ENCODE peak calls at places on chromosome 6, in four cellular contexts. Z is HepG2, U is GM12878, I is K562. S is an unnamed sample.

GRCh38 chr6:124002377-124003081 is 198.9 kb downstream of the NKAIN2 start:
- DNase-seq in U (no peak), Z (no peak), I (no peak), S (no peak)

GRCh38 chr6:106773956-106774629 is 144.7 kb downstream of the QRSL1 start:
- DNase-seq in U (no peak), Z (no peak), I (no peak), S (no peak)

GRCh38 chr6:11341867-11342266 is 109.4 kb upstream of the NEDD9 start:
- DNase-seq in U (no peak), Z (no peak), I (no peak), S (no peak)

GRCh38 chr6:31966997-31967925 is 4.7 kb downstream of the DXO start:
- DNase-seq in U (no peak), I (no peak), Z (no peak), S (no peak)

GRCh38 chr6:147774856-147775255 is 266.4 kb downstream of the SAMD5 start:
- DNase-seq in Z (peak), U (no peak), I (no peak), S (no peak)

GRCh38 chr6:131125431-131125830 is 9.8 kb upstream of the AKAP7 start:
- DNase-seq in Z (no peak), U (no peak), I (no peak), S (no peak)

GRCh38 chr6:116278853-116279231 is 888 bp downstream of the TSPYL1 start:
- DNase-seq in U (no peak), Z (peak), I (no peak), S (no peak)

GRCh38 chr6:136920216-136920857 is 1.8 kb upstream of the SLC35D3 start:
- DNase-seq in Z (no peak), I (no peak), U (no peak), S (no peak)

GRCh38 chr6:56156643-56157042 is 90.7 kb downstream of the COL21A1 start:
- DNase-seq in I (no peak), U (no peak), Z (peak), S (no peak)

GRCh38 chr6:25070547-25071366 is 135.0 kb upstream of the RIPOR2 start:
- DNase-seq in Z (peak), U (peak), I (peak), S (peak)

GRCh38 chr6:166589786-166590574 is 3.5 kb upstream of the RAMACL start:
- DNase-seq in I (no peak), Z (no peak), U (no peak), S (no peak)

GRCh38 chr6:166589334-166589731 is 2.9 kb upstream of the RAMACL start:
- DNase-seq in I (no peak), Z (no peak), U (peak), S (no peak)

GRCh38 chr6:166587631-166588413 is 1.3 kb upstream of the RAMACL start:
- DNase-seq in U (peak), Z (no peak), I (no peak), S (no peak)

GRCh38 chr6:166591026-166591425 is 4.5 kb upstream of the RAMACL start:
- DNase-seq in U (no peak), I (no peak), Z (no peak), S (no peak)

DNA sequence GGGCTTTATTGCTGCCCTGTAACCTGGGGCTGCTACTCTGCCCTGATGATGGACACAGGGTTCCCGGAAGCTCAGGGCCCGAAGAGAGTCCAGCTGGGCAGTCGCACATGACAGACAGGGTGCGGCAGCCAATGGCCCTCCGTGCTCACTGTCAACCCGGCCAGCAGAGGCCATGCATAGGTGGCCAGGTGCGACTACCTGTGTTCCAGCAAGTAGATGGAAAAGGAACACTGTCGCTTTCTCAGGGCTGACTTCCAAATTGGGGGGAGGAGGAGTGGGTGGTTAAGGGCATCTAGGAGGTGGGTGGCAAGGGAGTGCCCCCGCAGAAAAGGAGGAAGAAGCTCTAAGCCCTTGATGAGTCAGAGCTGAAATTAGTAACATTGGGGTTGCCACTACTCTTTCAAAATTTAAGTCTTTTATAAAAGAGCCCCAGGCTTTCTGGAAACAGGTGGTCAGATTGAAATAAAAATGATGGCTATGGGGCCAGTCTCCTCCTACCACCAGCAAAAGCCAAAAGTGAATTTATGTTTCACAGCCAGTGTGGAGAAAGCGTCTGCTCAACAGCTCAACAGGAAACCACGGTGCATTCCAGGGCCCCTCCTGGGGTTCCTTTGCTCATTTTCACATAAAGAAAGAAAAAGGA is 2.3 kb upstream of the RAMACL start:
- DNase-seq in I (no peak), U (peak), Z (no peak), S (no peak)
- TF ChIP-seq CHD4 in I (no peak), U (no peak), Z (no peak), S (no peak)

GRCh38 chr6:43186019-43186418 is 4.0 kb downstream of the CUL9 start:
- DNase-seq in I (no peak), U (no peak), Z (no peak), S (no peak)
- TF ChIP-seq CHD4 in I (no peak), U (no peak), Z (no peak), S (no peak)

DNA sequence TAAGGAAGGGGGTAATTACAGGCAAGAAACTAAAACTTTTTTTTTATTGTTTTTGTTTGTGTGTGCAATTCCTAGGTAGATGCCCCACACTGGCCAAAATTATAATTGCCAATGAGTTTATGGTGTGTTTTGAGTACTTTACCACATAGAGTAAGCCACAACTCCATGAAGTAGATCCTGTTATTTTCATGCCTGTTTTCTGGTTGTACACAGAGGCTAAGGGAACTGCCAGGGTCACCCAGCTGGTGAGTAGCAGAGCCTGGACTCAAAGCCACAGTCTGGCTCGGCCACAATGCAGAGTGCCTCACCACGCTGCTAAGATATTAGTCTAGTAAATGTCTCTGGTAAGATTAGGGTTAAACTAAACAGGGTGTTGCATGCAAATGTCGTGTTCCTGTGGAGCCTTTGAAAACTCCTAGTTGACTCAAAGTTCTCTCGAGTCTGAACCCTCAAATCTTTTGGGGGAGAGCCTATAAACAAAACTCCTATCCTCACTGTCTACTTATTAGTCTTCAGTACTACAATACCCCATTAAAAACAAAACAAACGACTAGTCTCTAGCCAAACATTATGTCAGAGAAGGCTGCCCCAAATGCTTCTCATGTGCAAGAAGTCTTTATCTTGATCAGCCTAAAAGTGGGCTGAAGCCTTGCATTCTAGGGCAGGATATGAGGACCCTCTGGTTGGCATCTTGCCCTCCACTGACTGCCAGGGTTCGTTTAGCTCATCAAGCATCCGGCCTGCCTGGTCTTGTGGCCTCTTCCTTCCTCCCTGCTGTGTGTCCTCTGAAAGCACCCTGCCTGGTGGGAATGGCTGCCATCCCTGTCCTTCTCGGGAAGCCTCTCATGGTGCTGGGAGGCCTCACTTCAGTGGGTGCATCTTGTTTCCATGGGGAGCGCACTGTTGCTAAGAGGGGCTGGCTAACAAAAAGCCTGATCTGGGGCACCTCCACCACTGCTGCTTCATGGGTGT is 4.2 kb downstream of the DUSP22 start:
- DNase-seq in I (no peak), Z (no peak), U (peak), S (no peak)
- TF ChIP-seq CHD4 in I (no peak), Z (no peak), U (peak), S (no peak)

GRCh38 chr6:89025633-89026032 is 54.9 kb upstream of the PNRC1 start:
- DNase-seq in U (no peak), I (no peak), Z (no peak), S (no peak)
- TF ChIP-seq CHD4 in U (no peak), I (no peak), Z (no peak), S (no peak)

GRCh38 chr6:37365791-37366190 is 12.0 kb downstream of the RNF8 start:
- DNase-seq in I (no peak), Z (peak), U (no peak), S (no peak)
- TF ChIP-seq CHD4 in I (no peak), Z (no peak), U (no peak), S (no peak)

S was measured in A549.